ENCODE peak calls at places on chromosome 2, in seven cellular contexts. E is WTC11; O is EH; Y is PC-3; Z is stimulated activated CD4-positive, alpha-beta T cell treated with anti-CD3 and anti-CD28 coated beads, Interleukin-1b, Interleukin-23, amount 100 ng/mL, for 24 hours; X is IMR-90; H is aorta. C is an unnamed sample.

GRCh38 chr2:113754160-113754559 is 2.3 kb downstream of the SLC35F5 start:
- DNase-seq in E (no peak), O (no peak), Y (peak), Z (no peak), X (no peak), H (no peak), C (no peak)

GRCh38 chr2:121217627-121218026 is 67.4 kb downstream of the TFCP2L1 start:
- DNase-seq in E (no peak), O (no peak), Y (no peak), Z (no peak), X (no peak), H (peak), C (no peak)

GRCh38 chr2:40360652-40361051 is 91.2 kb downstream of the SLC8A1 start:
- DNase-seq in E (peak), O (peak), Y (peak), Z (no peak), X (peak), H (no peak), C (no peak)

GRCh38 chr2:216554755-216555154 is 56.1 kb downstream of the RPL37A start:
- DNase-seq in E (no peak), O (no peak), Y (peak), Z (no peak), X (no peak), H (no peak), C (no peak)

GRCh38 chr2:72993147-72993546 is 75.8 kb downstream of the EMX1 start:
- DNase-seq in E (peak), O (peak), Y (peak), Z (peak), X (peak), H (peak), C (peak)

GRCh38 chr2:233498126-233498525 is 68.5 kb downstream of the USP40 start:
- DNase-seq in E (no peak), O (no peak), Y (no peak), Z (no peak), X (no peak), H (no peak), C (no peak)

GRCh38 chr2:202612145-202612544 is 22.6 kb upstream of the FAM117B start:
- DNase-seq in E (no peak), O (no peak), Y (no peak), Z (no peak), X (no peak), H (no peak), C (no peak)

GRCh38 chr2:8152392-8153257 is 529.2 kb upstream of the ID2 start:
- DNase-seq in E (no peak), O (no peak), Y (no peak), Z (no peak), X (no peak), H (no peak), C (no peak)

GRCh38 chr2:129056309-129056958 is 737.8 kb upstream of the HS6ST1 start:
- DNase-seq in E (no peak), O (no peak), Y (no peak), Z (no peak), X (no peak), H (no peak), C (no peak)

GRCh38 chr2:174607989-174608865 is 10.6 kb upstream of the WIPF1 start:
- DNase-seq in E (no peak), O (no peak), Y (no peak), Z (no peak), X (no peak), H (no peak), C (no peak)

GRCh38 chr2:197804758-197805597 is 585 bp downstream of the PLCL1 start:
- DNase-seq in E (peak), O (peak), Y (no peak), Z (no peak), X (peak), H (peak), C (no peak)

GRCh38 chr2:43178602-43179542 is 47.5 kb downstream of the ZFP36L2 start:
- DNase-seq in E (peak), O (peak), Y (peak), Z (no peak), X (peak), H (peak), C (peak)

GRCh38 chr2:190718652-190719526 is 70.0 kb downstream of the NAB1 start:
- DNase-seq in E (no peak), O (peak), Y (peak), Z (peak), X (peak), H (no peak), C (peak)

GRCh38 chr2:38835015-38835601 is 40.6 kb downstream of the DHX57 start:
- DNase-seq in E (no peak), O (peak), Y (peak), Z (no peak), X (peak), H (no peak), C (no peak)

GRCh38 chr2:169799555-169799954 is 884 bp downstream of the SSB start:
- DNase-seq in E (no peak), O (peak), Y (peak), Z (no peak), X (peak), H (no peak), C (no peak)

GRCh38 chr2:157748371-157749132 is 119.9 kb upstream of the ACVR1C start:
- DNase-seq in E (no peak), O (peak), Y (no peak), Z (no peak), X (peak), H (no peak), C (no peak)

GRCh38 chr2:216651370-216651881 is 18.2 kb downstream of the IGFBP2 start:
- DNase-seq in E (no peak), O (peak), Y (peak), Z (no peak), X (peak), H (no peak), C (no peak)

GRCh38 chr2:43737097-43737854 is 36.6 kb upstream of the DYNC2LI1 start:
- DNase-seq in E (no peak), O (peak), Y (peak), Z (no peak), X (peak), H (peak), C (no peak)

GRCh38 chr2:14082640-14083039 is 549.9 kb upstream of the LRATD1 start:
- DNase-seq in E (no peak), O (no peak), Y (no peak), Z (no peak), X (no peak), H (peak), C (no peak)

GRCh38 chr2:156459720-156460119 is 23.5 kb downstream of the GPD2 start:
- DNase-seq in E (no peak), O (no peak), Y (no peak), Z (no peak), X (no peak), H (no peak), C (no peak)

GRCh38 chr2:182845794-182846417 is 20.5 kb downstream of the FRZB start:
- DNase-seq in E (no peak), O (no peak), Y (no peak), Z (no peak), X (no peak), H (no peak), C (no peak)

GRCh38 chr2:70703900-70704549 is 64.0 kb downstream of the ADD2 start:
- DNase-seq in E (no peak), O (peak), Y (no peak), Z (no peak), X (no peak), H (no peak), C (no peak)

GRCh38 chr2:116877944-116878343 is 936.5 kb upstream of the DDX18 start:
- DNase-seq in E (no peak), O (no peak), Y (no peak), Z (no peak), X (no peak), H (no peak), C (no peak)

GRCh38 chr2:7524211-7524594 is 607.0 kb downstream of the RNF144A start:
- DNase-seq in E (no peak), O (no peak), Y (peak), Z (no peak), X (no peak), H (no peak), C (no peak)

GRCh38 chr2:189305291-189305943 is 125.9 kb upstream of the COL5A2 start:
- DNase-seq in E (no peak), O (peak), Y (peak), Z (no peak), X (peak), H (no peak), C (no peak)

GRCh38 chr2:130288467-130289403 is 54.0 kb upstream of the IMP4 start:
- DNase-seq in E (peak), O (peak), Y (no peak), Z (no peak), X (no peak), H (no peak), C (no peak)